ENCODE peak calls at places on chromosomes 13 and 19, in eight cellular contexts. D, I, B, R, W, O, F and Q are unnamed samples.

GRCh38 chr19:8355631-8356402 is 8.1 kb upstream of the ANGPTL4 start:
- DNase-seq in D (no peak), I (no peak), B (no peak), R (no peak), W (peak; percentile 72), O (no peak), F (peak; percentile 64), Q (peak; percentile 78)

GRCh38 chr19:55461974-55462628 is 659 bp upstream of the ISOC2 start:
- DNase-seq in D (no peak), I (no peak), B (no peak), R (no peak), W (peak; percentile 50), O (no peak), F (no peak), Q (no peak)

GRCh38 chr13:74251778-74252519 is 117.7 kb upstream of the KLF12 start:
- DNase-seq in D (no peak), I (no peak), B (no peak), R (no peak), W (no peak), O (no peak), F (no peak), Q (no peak)

GRCh38 chr19:57351867-57352266 is 796 bp downstream of the ZNF304 start:
- DNase-seq in D (no peak), I (no peak), B (no peak), R (no peak), W (no peak), O (no peak), F (no peak), Q (no peak)

GRCh38 chr19:13094285-13094595 is 8.4 kb downstream of the LYL1 start:
- DNase-seq in D (no peak), I (peak; percentile 85), B (no peak), R (no peak), W (no peak), O (no peak), F (no peak), Q (no peak)

GRCh38 chr13:23674795-23675640 is 104.8 kb downstream of the TNFRSF19 start:
- DNase-seq in D (no peak), I (no peak), B (peak; percentile 57), R (no peak), W (peak; percentile 44), O (no peak), F (no peak), Q (no peak)

GRCh38 chr19:12090807-12091206 is 26.3 kb downstream of the ZNF844 start:
- DNase-seq in D (peak; percentile 31), I (peak; percentile 85), B (no peak), R (peak; percentile 39), W (peak; percentile 53), O (no peak), F (peak; percentile 41), Q (peak; percentile 19)

GRCh38 chr19:33819875-33820781 is 23.5 kb downstream of the KCTD15 start:
- DNase-seq in D (peak; percentile 69), I (peak; percentile 95), B (peak; percentile 93), R (no peak), W (peak; percentile 53), O (no peak), F (peak; percentile 91), Q (no peak)

GRCh38 chr19:44731622-44732021 is 16.9 kb upstream of the BCL3 start:
- DNase-seq in D (no peak), I (no peak), B (no peak), R (no peak), W (no peak), O (no peak), F (no peak), Q (no peak)

GRCh38 chr13:48775804-48776203 is 122.1 kb downstream of the CYSLTR2 start:
- DNase-seq in D (no peak), I (no peak), B (no peak), R (no peak), W (no peak), O (no peak), F (no peak), Q (no peak)

GRCh38 chr13:97586941-97587340 is 153.0 kb downstream of the RAP2A start:
- DNase-seq in D (no peak), I (no peak), B (no peak), R (no peak), W (no peak), O (no peak), F (no peak), Q (no peak)

GRCh38 chr19:40445637-40445944 is 1.5 kb upstream of the SERTAD3 start:
- DNase-seq in D (no peak), I (peak; percentile 79), B (no peak), R (no peak), W (no peak), O (no peak), F (no peak), Q (no peak)

GRCh38 chr19:54138777-54139256 is 1.3 kb downstream of the CNOT3 start:
- DNase-seq in D (no peak), I (peak; percentile 82), B (no peak), R (no peak), W (no peak), O (no peak), F (no peak), Q (no peak)

GRCh38 chr13:36919206-36919832 is 719 bp downstream of the SMAD9 start:
- DNase-seq in D (no peak), I (no peak), B (no peak), R (no peak), W (peak; percentile 83), O (no peak), F (no peak), Q (no peak)

GRCh38 chr13:72258340-72258981 is 391.5 kb upstream of the DACH1 start:
- DNase-seq in D (no peak), I (no peak), B (no peak), R (no peak), W (no peak), O (no peak), F (no peak), Q (no peak)

GRCh38 chr19:36423925-36424324 is 5.5 kb upstream of the ZFP82 start:
- DNase-seq in D (no peak), I (no peak), B (no peak), R (no peak), W (no peak), O (no peak), F (no peak), Q (no peak)

GRCh38 chr19:55479451-55480230 is 3.2 kb downstream of the ZNF628 start:
- DNase-seq in D (no peak), I (no peak), B (no peak), R (no peak), W (no peak), O (no peak), F (no peak), Q (no peak)

GRCh38 chr13:28485551-28485950 is 9.4 kb downstream of the FLT1 start:
- DNase-seq in D (no peak), I (no peak), B (no peak), R (no peak), W (no peak), O (no peak), F (no peak), Q (no peak)

GRCh38 chr13:101529419-101529818 is 76.9 kb downstream of the ITGBL1 start:
- DNase-seq in D (no peak), I (no peak), B (no peak), R (no peak), W (no peak), O (no peak), F (peak; percentile 61), Q (no peak)

GRCh38 chr19:5775668-5776309 is 8.8 kb downstream of the PRR22 start:
- DNase-seq in D (no peak), I (no peak), B (no peak), R (no peak), W (no peak), O (no peak), F (no peak), Q (no peak)

GRCh38 chr13:97367016-97367415 is 67.0 kb upstream of the RAP2A start:
- DNase-seq in D (no peak), I (no peak), B (no peak), R (no peak), W (no peak), O (no peak), F (no peak), Q (peak; percentile 42)

GRCh38 chr19:41599175-41599966 is 23.4 kb downstream of the CEACAM21 start:
- DNase-seq in D (peak; percentile 6), I (peak; percentile 44), B (no peak), R (no peak), W (no peak), O (no peak), F (no peak), Q (no peak)

GRCh38 chr13:92255533-92255932 is 857.1 kb downstream of the GPC5 start:
- DNase-seq in D (no peak), I (no peak), B (no peak), R (no peak), W (no peak), O (no peak), F (no peak), Q (no peak)

GRCh38 chr19:31378404-31378803 is 29.2 kb upstream of the TSHZ3 start:
- DNase-seq in D (no peak), I (no peak), B (no peak), R (no peak), W (peak; percentile 4), O (no peak), F (no peak), Q (peak; percentile 44)

GRCh38 chr13:97224544-97225324 is 2.6 kb downstream of the MBNL2 start:
- DNase-seq in D (no peak), I (no peak), B (no peak), R (no peak), W (peak; percentile 66), O (no peak), F (no peak), Q (no peak)

GRCh38 chr13:60147361-60147760 is 16.4 kb downstream of the DIAPH3 start:
- DNase-seq in D (no peak), I (no peak), B (no peak), R (no peak), W (no peak), O (no peak), F (no peak), Q (no peak)
- TF ChIP-seq POLR2A in D (no peak), I (no peak), B (no peak), R (no peak), W (no peak), O (no peak), F (no peak), Q (no peak)

DNA sequence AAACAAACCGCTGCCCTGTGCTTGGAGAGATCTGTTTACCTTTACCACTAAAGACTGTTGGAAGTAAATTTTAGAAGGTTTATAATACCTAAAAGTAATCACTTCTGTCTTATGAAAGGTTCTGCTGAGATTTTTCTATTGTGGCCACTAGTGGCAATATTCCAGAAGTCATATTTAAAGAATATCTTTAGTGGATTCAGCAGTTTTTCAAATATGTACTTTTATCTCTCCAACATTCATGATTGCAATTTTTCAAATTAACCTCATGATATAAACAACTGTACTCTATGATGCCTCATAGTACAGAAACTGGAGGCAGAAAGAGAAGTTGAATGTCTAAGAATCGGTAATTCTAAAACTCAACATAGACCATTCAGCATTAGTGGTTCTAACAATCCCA is 53.2 kb upstream of the USPL1 start:
- DNase-seq in D (no peak), I (no peak), B (no peak), R (no peak), W (no peak), O (no peak), F (no peak), Q (no peak)
- TF ChIP-seq POLR2A in D (no peak), I (no peak), B (no peak), R (no peak), W (no peak), O (no peak), F (no peak), Q (no peak)

GRCh38 chr19:37594982-37595382 is 306 bp downstream of the ZNF540 start:
- DNase-seq in D (peak; percentile 65), I (peak; percentile 87), B (peak; percentile 20), R (peak; percentile 22), W (no peak), O (peak; percentile 3), F (peak; percentile 50), Q (peak; percentile 60)
- TF ChIP-seq POLR2A in D (no peak), I (no peak), B (peak; percentile 39), R (no peak), W (no peak), O (no peak), F (no peak), Q (no peak)

GRCh38 chr19:1884719-1885334 is 469 bp downstream of the ABHD17A start:
- DNase-seq in D (no peak), I (peak; percentile 90), B (no peak), R (no peak), W (no peak), O (no peak), F (no peak), Q (no peak)
- TF ChIP-seq POLR2A in D (no peak), I (no peak), B (peak; percentile 16), R (no peak), W (no peak), O (no peak), F (no peak), Q (no peak)